ENCODE peak calls at places on chromosomes 4 and X, in seven cellular contexts. One of them, this sample, is unnamed.

GRCh38 chrX:115582871-115583729 is 22.1 kb downstream of the PLS3 start:
- DNase-seq in stimulated activated CD8-positive, alpha-beta memory T cell treated with anti-CD3 and anti-CD28 coated beads, Interleukin-12 subunit alpha, Interleukin-12 subunit beta, amount 100 ng/mL, for 1 hour: no peak
- DNase-seq in endodermal cell: peak
- DNase-seq in tibial nerve: no peak
- DNase-seq in PC-9: no peak
- DNase-seq in cerebellar cortex: no peak
- DNase-seq in left ventricle myocardium inferior: no peak
- DNase-seq in this sample: no peak

GRCh38 chr4:188941524-188942109 is 802.4 kb downstream of the TRIML1 start:
- DNase-seq in cerebellar cortex: no peak
- DNase-seq in stimulated activated CD8-positive, alpha-beta memory T cell treated with anti-CD3 and anti-CD28 coated beads, Interleukin-12 subunit alpha, Interleukin-12 subunit beta, amount 100 ng/mL, for 1 hour: no peak
- DNase-seq in PC-9: peak
- DNase-seq in left ventricle myocardium inferior: no peak
- DNase-seq in tibial nerve: no peak
- DNase-seq in endodermal cell: no peak
- DNase-seq in this sample: no peak

GRCh38 chrX:45765726-45766125 is 565.0 kb upstream of the DIPK2B start:
- DNase-seq in left ventricle myocardium inferior: no peak
- DNase-seq in PC-9: no peak
- DNase-seq in cerebellar cortex: no peak
- DNase-seq in tibial nerve: no peak
- DNase-seq in endodermal cell: no peak
- DNase-seq in stimulated activated CD8-positive, alpha-beta memory T cell treated with anti-CD3 and anti-CD28 coated beads, Interleukin-12 subunit alpha, Interleukin-12 subunit beta, amount 100 ng/mL, for 1 hour: no peak
- DNase-seq in this sample: no peak

GRCh38 chr4:145660064-145660463 is 19.9 kb upstream of the C4orf51 start:
- DNase-seq in cerebellar cortex: no peak
- DNase-seq in PC-9: no peak
- DNase-seq in endodermal cell: no peak
- DNase-seq in stimulated activated CD8-positive, alpha-beta memory T cell treated with anti-CD3 and anti-CD28 coated beads, Interleukin-12 subunit alpha, Interleukin-12 subunit beta, amount 100 ng/mL, for 1 hour: no peak
- DNase-seq in tibial nerve: no peak
- DNase-seq in left ventricle myocardium inferior: no peak
- DNase-seq in this sample: no peak

GRCh38 chr4:48360285-48360965 is 19.1 kb downstream of the SLAIN2 start:
- DNase-seq in stimulated activated CD8-positive, alpha-beta memory T cell treated with anti-CD3 and anti-CD28 coated beads, Interleukin-12 subunit alpha, Interleukin-12 subunit beta, amount 100 ng/mL, for 1 hour: no peak
- DNase-seq in left ventricle myocardium inferior: no peak
- DNase-seq in cerebellar cortex: no peak
- DNase-seq in PC-9: no peak
- DNase-seq in tibial nerve: no peak
- DNase-seq in endodermal cell: no peak
- DNase-seq in this sample: no peak

GRCh38 chr4:109811707-109812106 is 3.9 kb upstream of the GAR1 start:
- DNase-seq in stimulated activated CD8-positive, alpha-beta memory T cell treated with anti-CD3 and anti-CD28 coated beads, Interleukin-12 subunit alpha, Interleukin-12 subunit beta, amount 100 ng/mL, for 1 hour: no peak
- DNase-seq in left ventricle myocardium inferior: no peak
- DNase-seq in PC-9: no peak
- DNase-seq in endodermal cell: no peak
- DNase-seq in tibial nerve: no peak
- DNase-seq in cerebellar cortex: no peak
- DNase-seq in this sample: no peak

GRCh38 chr4:71941001-71941400 is 90.8 kb upstream of the NPFFR2 start:
- DNase-seq in left ventricle myocardium inferior: no peak
- DNase-seq in stimulated activated CD8-positive, alpha-beta memory T cell treated with anti-CD3 and anti-CD28 coated beads, Interleukin-12 subunit alpha, Interleukin-12 subunit beta, amount 100 ng/mL, for 1 hour: no peak
- DNase-seq in tibial nerve: no peak
- DNase-seq in cerebellar cortex: peak
- DNase-seq in endodermal cell: peak
- DNase-seq in PC-9: no peak
- DNase-seq in this sample: peak

GRCh38 chrX:53080628-53081580 is 1.3 kb upstream of the TSPYL2 start:
- DNase-seq in cerebellar cortex: peak
- DNase-seq in PC-9: no peak
- DNase-seq in endodermal cell: no peak
- DNase-seq in stimulated activated CD8-positive, alpha-beta memory T cell treated with anti-CD3 and anti-CD28 coated beads, Interleukin-12 subunit alpha, Interleukin-12 subunit beta, amount 100 ng/mL, for 1 hour: no peak
- DNase-seq in tibial nerve: no peak
- DNase-seq in left ventricle myocardium inferior: no peak
- DNase-seq in this sample: no peak

GRCh38 chr4:151324449-151325319 is 721 bp downstream of the SH3D19 start:
- DNase-seq in left ventricle myocardium inferior: peak
- DNase-seq in cerebellar cortex: peak
- DNase-seq in tibial nerve: no peak
- DNase-seq in PC-9: peak
- DNase-seq in endodermal cell: peak
- DNase-seq in stimulated activated CD8-positive, alpha-beta memory T cell treated with anti-CD3 and anti-CD28 coated beads, Interleukin-12 subunit alpha, Interleukin-12 subunit beta, amount 100 ng/mL, for 1 hour: no peak
- DNase-seq in this sample: peak

GRCh38 chr4:112185740-112186670 is 40.8 kb downstream of the FAM241A start:
- DNase-seq in tibial nerve: no peak
- DNase-seq in left ventricle myocardium inferior: no peak
- DNase-seq in endodermal cell: no peak
- DNase-seq in stimulated activated CD8-positive, alpha-beta memory T cell treated with anti-CD3 and anti-CD28 coated beads, Interleukin-12 subunit alpha, Interleukin-12 subunit beta, amount 100 ng/mL, for 1 hour: no peak
- DNase-seq in cerebellar cortex: no peak
- DNase-seq in PC-9: no peak
- DNase-seq in this sample: no peak

GRCh38 chr4:6715704-6716017 is 313 bp upstream of the BLOC1S4 start:
- DNase-seq in tibial nerve: no peak
- DNase-seq in endodermal cell: no peak
- DNase-seq in PC-9: no peak
- DNase-seq in cerebellar cortex: no peak
- DNase-seq in stimulated activated CD8-positive, alpha-beta memory T cell treated with anti-CD3 and anti-CD28 coated beads, Interleukin-12 subunit alpha, Interleukin-12 subunit beta, amount 100 ng/mL, for 1 hour: no peak
- DNase-seq in left ventricle myocardium inferior: no peak
- DNase-seq in this sample: no peak

GRCh38 chr4:48634688-48635308 is 144.7 kb downstream of the ZAR1 start:
- DNase-seq in cerebellar cortex: no peak
- DNase-seq in endodermal cell: no peak
- DNase-seq in left ventricle myocardium inferior: no peak
- DNase-seq in PC-9: no peak
- DNase-seq in tibial nerve: no peak
- DNase-seq in stimulated activated CD8-positive, alpha-beta memory T cell treated with anti-CD3 and anti-CD28 coated beads, Interleukin-12 subunit alpha, Interleukin-12 subunit beta, amount 100 ng/mL, for 1 hour: no peak
- DNase-seq in this sample: no peak

GRCh38 chr4:11232004-11232403 is 196.7 kb downstream of the HS3ST1 start:
- DNase-seq in left ventricle myocardium inferior: no peak
- DNase-seq in endodermal cell: no peak
- DNase-seq in stimulated activated CD8-positive, alpha-beta memory T cell treated with anti-CD3 and anti-CD28 coated beads, Interleukin-12 subunit alpha, Interleukin-12 subunit beta, amount 100 ng/mL, for 1 hour: no peak
- DNase-seq in cerebellar cortex: no peak
- DNase-seq in PC-9: no peak
- DNase-seq in tibial nerve: no peak
- DNase-seq in this sample: no peak

This sample was measured in testis.